ENCODE peak calls at places on chromosomes 2 and 18, in ten cellular contexts. D, V, H, Y, S, R, X, M, N and G are unnamed samples.

GRCh38 chr2:26536371-26537068 is 58.6 kb upstream of the OTOF start:
- DNase-seq in D (no peak), S (no peak), H (no peak), Y (no peak), V (no peak), X (no peak), N (no peak), R (no peak), M (no peak), G (no peak)

GRCh38 chr2:17835511-17835910 is 19.3 kb downstream of the MSGN1 start:
- DNase-seq in R (no peak), Y (no peak), S (peak; percentile 39), X (peak; percentile 7), N (no peak), M (no peak), H (no peak), V (no peak), D (no peak), G (no peak)

GRCh38 chr2:134193006-134193405 is 60.9 kb upstream of the MGAT5 start:
- DNase-seq in V (no peak), X (peak; percentile 66), M (no peak), S (peak; percentile 54), R (no peak), Y (no peak), D (peak; percentile 55), N (no peak), H (no peak), G (peak; percentile 61)

GRCh38 chr18:69400976-69401474 is 337 bp downstream of the DOK6 start:
- DNase-seq in H (no peak), V (no peak), R (no peak), D (peak; percentile 26), X (peak; percentile 44), S (peak; percentile 18), M (no peak), Y (peak; percentile 36), N (peak; percentile 17), G (no peak)

GRCh38 chr2:145800201-145801091 is 1280.5 kb upstream of the ZEB2 start:
- DNase-seq in H (no peak), X (peak; percentile 54), S (no peak), D (no peak), V (no peak), Y (no peak), N (no peak), M (no peak), R (no peak), G (peak; percentile 90)

GRCh38 chr18:22110482-22110924 is 58.9 kb upstream of the GATA6 start:
- DNase-seq in Y (peak; percentile 25), V (no peak), N (no peak), H (no peak), M (no peak), S (no peak), R (no peak), D (no peak), X (no peak), G (no peak)

GRCh38 chr18:62457830-62458229 is 65.0 kb upstream of the ZCCHC2 start:
- DNase-seq in R (no peak), D (no peak), H (no peak), N (no peak), M (no peak), Y (peak; percentile 44), V (no peak), X (no peak), S (no peak), G (no peak)

GRCh38 chr2:239593965-239594771 is 193.3 kb upstream of the HDAC4 start:
- DNase-seq in D (peak; percentile 3), S (no peak), X (no peak), R (no peak), H (peak; percentile 85), V (no peak), M (no peak), Y (peak; percentile 8), N (no peak), G (no peak)

GRCh38 chr2:66433945-66434678 is 813 bp upstream of the MEIS1 start:
- DNase-seq in R (peak; percentile 47), V (no peak), H (no peak), N (no peak), S (peak; percentile 77), X (peak; percentile 76), D (peak; percentile 74), Y (peak; percentile 67), M (no peak), G (peak; percentile 68)

GRCh38 chr2:18518116-18519111 is 42.0 kb downstream of the RDH14 start:
- DNase-seq in X (peak; percentile 69), M (no peak), H (no peak), N (no peak), S (peak; percentile 73), Y (no peak), D (peak; percentile 52), R (no peak), V (no peak), G (no peak)

GRCh38 chr2:67839242-67839641 is 223.6 kb downstream of the C1D start:
- DNase-seq in N (no peak), X (peak; percentile 63), D (no peak), Y (no peak), H (no peak), V (no peak), R (no peak), M (no peak), S (peak; percentile 50), G (peak; percentile 5)

GRCh38 chr18:29430416-29430815 is 1253.5 kb upstream of the CDH2 start:
- DNase-seq in Y (no peak), M (no peak), H (no peak), S (no peak), N (no peak), R (no peak), V (no peak), X (peak; percentile 4), D (no peak), G (peak; percentile 4)

GRCh38 chr2:55862673-55863390 is 60.8 kb downstream of the EFEMP1 start:
- DNase-seq in N (no peak), S (peak; percentile 99), Y (no peak), M (no peak), H (no peak), D (peak; percentile 100), R (peak; percentile 98), V (peak; percentile 100), X (peak; percentile 100), G (peak; percentile 98)

GRCh38 chr18:59057969-59058368 is 81.7 kb upstream of the SEC11C start:
- DNase-seq in V (peak; percentile 20), N (no peak), H (no peak), Y (no peak), X (peak; percentile 88), R (peak; percentile 52), D (peak; percentile 78), M (no peak), S (peak; percentile 69), G (no peak)

GRCh38 chr18:12307871-12308385 is at the start of gene TUBB6:
- DNase-seq in M (no peak), Y (peak; percentile 73), N (peak; percentile 91), V (no peak), H (no peak), S (peak; percentile 78), X (peak; percentile 84), D (peak; percentile 83), R (peak; percentile 54), G (peak; percentile 68)

GRCh38 chr2:30193104-30193681 is 38.1 kb upstream of the LBH start:
- DNase-seq in R (no peak), V (no peak), M (no peak), H (no peak), N (no peak), S (no peak), X (peak; percentile 30), D (no peak), Y (no peak), G (peak; percentile 33)

GRCh38 chr18:8951491-8951890 is 151.0 kb upstream of the NDUFV2 start:
- DNase-seq in H (no peak), R (no peak), N (no peak), X (no peak), D (no peak), Y (no peak), S (no peak), M (no peak), V (no peak), G (no peak)

GRCh38 chr2:10146366-10147005 is 23.9 kb downstream of the RRM2 start:
- DNase-seq in N (no peak), S (no peak), D (no peak), M (no peak), R (no peak), H (no peak), V (no peak), X (no peak), Y (no peak), G (no peak)

GRCh38 chr2:29235411-29235810 is 120.2 kb downstream of the CLIP4 start:
- DNase-seq in D (no peak), Y (no peak), X (no peak), M (no peak), V (no peak), R (no peak), H (no peak), N (no peak), S (no peak), G (no peak)

GRCh38 chr2:156907806-156908205 is 349.7 kb upstream of the GALNT5 start:
- DNase-seq in H (no peak), R (no peak), V (no peak), Y (no peak), M (no peak), D (no peak), S (peak; percentile 60), N (no peak), X (peak; percentile 21), G (peak; percentile 43)

GRCh38 chr2:150341982-150342680 is 145.3 kb downstream of the RND3 start:
- DNase-seq in M (no peak), R (no peak), V (no peak), H (no peak), X (no peak), S (no peak), Y (no peak), D (no peak), N (no peak), G (peak; percentile 13)

GRCh38 chr2:88690591-88691338 is 708 bp upstream of the RPIA start:
- DNase-seq in R (no peak), S (no peak), M (peak; percentile 32), N (peak; percentile 31), X (no peak), D (peak; percentile 1), V (no peak), H (no peak), Y (peak; percentile 33), G (peak; percentile 60)
- TF ChIP-seq CTCF in R (no peak), S (peak; percentile 10), M (no peak), N (no peak), X (no peak), D (peak; percentile 6), V (no peak), H (no peak), Y (no peak), G (peak; percentile 13)

GRCh38 chr2:224948005-224948404 is 94.3 kb downstream of the DOCK10 start:
- DNase-seq in H (no peak), Y (no peak), M (no peak), D (no peak), X (no peak), S (no peak), N (no peak), V (no peak), R (no peak), G (no peak)
- TF ChIP-seq CTCF in H (no peak), Y (no peak), M (no peak), D (no peak), X (no peak), S (no peak), N (no peak), V (no peak), R (no peak), G (no peak)

GRCh38 chr2:72439892-72440291 is 292.2 kb upstream of the CYP26B1 start:
- DNase-seq in N (no peak), S (no peak), X (no peak), M (no peak), Y (no peak), D (no peak), R (no peak), H (no peak), V (no peak), G (no peak)
- TF ChIP-seq CTCF in N (no peak), S (no peak), X (no peak), M (no peak), Y (no peak), D (no peak), R (no peak), H (no peak), V (no peak), G (no peak)

GRCh38 chr2:104033399-104033798 is 820.5 kb upstream of the POU3F3 start:
- DNase-seq in D (no peak), N (no peak), R (no peak), X (peak; percentile 22), M (no peak), Y (no peak), H (no peak), S (peak; percentile 16), V (no peak), G (peak; percentile 30)
- TF ChIP-seq CTCF in D (peak; percentile 26), N (peak; percentile 19), R (no peak), X (no peak), M (no peak), Y (peak; percentile 55), H (no peak), S (peak; percentile 44), V (no peak), G (peak; percentile 28)